ENCODE peak calls at places on chromosomes 7 and 10, in six cellular contexts. H is OCI-LY7; C is SK-N-SH; A is breast epithelium; Y is uterus; P is CD4-positive, alpha-beta T cell. J is an unnamed sample.
A peak's percentile ranks its signal among the peaks of the same experiment; 100 is the strongest.

GRCh38 chr10:69445094-69445493 is 6.2 kb upstream of the TSPAN15 start:
- DNase-seq in A (no peak), P (no peak), Y (no peak), C (no peak), H (no peak), J (no peak)

GRCh38 chr7:24821045-24821853 is 64.0 kb upstream of the GSDME start:
- DNase-seq in Y (peak; percentile 32), C (no peak), H (peak; percentile 96), P (peak; percentile 76), A (no peak), J (peak; percentile 72)

GRCh38 chr10:132292972-132293415 is 14.8 kb downstream of the STK32C start:
- DNase-seq in P (no peak), C (peak; percentile 92), H (no peak), Y (no peak), A (peak; percentile 48), J (no peak)

GRCh38 chr7:106071356-106071998 is 40.6 kb downstream of the SYPL1 start:
- DNase-seq in P (peak; percentile 37), Y (no peak), H (peak; percentile 96), A (peak; percentile 73), C (peak; percentile 49), J (no peak)

GRCh38 chr10:48577158-48577557 is 27.7 kb downstream of the ARHGAP22 start:
- DNase-seq in H (peak; percentile 84), P (no peak), A (no peak), Y (no peak), C (no peak), J (no peak)

GRCh38 chr7:123096434-123096833 is 100.9 kb upstream of the TAS2R16 start:
- DNase-seq in H (no peak), C (no peak), Y (no peak), A (no peak), P (no peak), J (no peak)

GRCh38 chr7:43538404-43538771 is 44.5 kb upstream of the STK17A start:
- DNase-seq in Y (no peak), H (no peak), A (no peak), C (no peak), P (no peak), J (no peak)

GRCh38 chr10:114758331-114758730 is 63.2 kb upstream of the FHIP2A start:
- DNase-seq in C (no peak), H (no peak), A (no peak), Y (no peak), P (no peak), J (no peak)

GRCh38 chr10:102837230-102837721 is at the start of gene CYP17A1:
- DNase-seq in A (no peak), Y (peak; percentile 55), P (no peak), C (no peak), H (no peak), J (no peak)

GRCh38 chr10:7258948-7259523 is 151.8 kb downstream of the SFMBT2 start:
- DNase-seq in A (no peak), H (peak; percentile 33), P (peak; percentile 45), Y (no peak), C (peak; percentile 41), J (peak; percentile 16)

GRCh38 chr7:31986878-31987518 is 83.2 kb downstream of the PDE1C start:
- DNase-seq in C (no peak), Y (no peak), P (no peak), A (no peak), H (no peak), J (no peak)

GRCh38 chr7:117873056-117873932 is at the start of gene CTTNBP2:
- DNase-seq in C (peak; percentile 75), A (peak; percentile 53), P (no peak), H (no peak), Y (peak; percentile 50), J (no peak)

GRCh38 chr7:101936612-101937231 is 119.3 kb downstream of the CUX1 start:
- DNase-seq in P (no peak), C (no peak), H (peak; percentile 27), Y (peak; percentile 69), A (no peak), J (no peak)

GRCh38 chr7:9822458-9823290 is 1151.0 kb upstream of the PHF14 start:
- DNase-seq in H (no peak), P (no peak), C (no peak), A (no peak), Y (no peak), J (no peak)

GRCh38 chr7:1567893-1568292 is 1.9 kb downstream of the PSMG3 start:
- DNase-seq in P (no peak), C (peak; percentile 47), A (no peak), H (no peak), Y (no peak), J (no peak)

GRCh38 chr7:157831901-157832810 is 495.4 kb downstream of the DNAJB6 start:
- DNase-seq in A (no peak), C (no peak), H (no peak), P (no peak), Y (no peak), J (no peak)

GRCh38 chr7:157837047-157837446 is 500.2 kb downstream of the DNAJB6 start:
- DNase-seq in C (no peak), Y (no peak), P (no peak), A (no peak), H (no peak), J (no peak)

GRCh38 chr7:157832866-157833607 is 496.2 kb downstream of the DNAJB6 start:
- DNase-seq in A (no peak), P (no peak), H (no peak), Y (no peak), C (no peak), J (no peak)

GRCh38 chr7:157837561-157837960 is 500.8 kb downstream of the DNAJB6 start:
- DNase-seq in P (no peak), Y (no peak), H (no peak), A (no peak), C (no peak), J (no peak)

GRCh38 chr7:157834501-157835143 is 497.8 kb downstream of the DNAJB6 start:
- DNase-seq in P (no peak), Y (no peak), H (no peak), A (no peak), C (no peak), J (no peak)
- H3K9me3 ChIP-seq in P (no peaks in the 10 kb centered on the region), Y (no peaks in the 10 kb centered on the region), H (peaks cover under 1% of the 10 kb centered on the region), A (no peaks in the 10 kb centered on the region), C (peaks cover 4% of the 10 kb centered on the region), J (no peaks in the 10 kb centered on the region)

GRCh38 chr10:43619368-43619767 is 13.1 kb downstream of the ZNF485 start:
- DNase-seq in A (no peak), P (no peak), Y (no peak), H (no peak), C (no peak), J (no peak)
- H3K9me3 ChIP-seq in A (peaks cover 12% of the 10 kb centered on the region), P (peaks cover 45% of the 10 kb centered on the region), Y (no peaks in the 10 kb centered on the region), H (peaks cover 27% of the 10 kb centered on the region), C (peaks cover 27% of the 10 kb centered on the region), J (peaks cover 14% of the 10 kb centered on the region)

GRCh38 chr7:138342990-138343389 is 117.1 kb upstream of the TRIM24 start:
- DNase-seq in A (no peak), Y (no peak), H (no peak), C (no peak), P (no peak), J (no peak)

DNA sequence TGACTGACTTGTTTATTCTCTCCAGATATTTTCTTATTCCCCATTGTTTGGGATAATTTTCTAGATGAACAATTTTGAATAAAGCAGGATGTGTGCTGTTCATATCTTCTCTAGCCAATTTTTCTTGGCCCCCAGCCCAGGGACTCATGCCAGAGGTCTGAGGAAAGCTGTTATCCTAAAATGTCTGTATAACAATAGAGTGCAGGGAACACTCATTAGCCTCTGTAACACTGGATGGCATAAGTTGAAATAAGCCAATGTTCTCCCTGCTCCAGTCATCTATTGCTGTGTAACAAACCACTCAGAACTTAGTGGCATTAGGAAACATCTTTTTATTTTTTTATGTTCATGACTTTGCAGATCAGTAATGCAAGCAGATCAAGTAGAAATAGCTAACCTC is 121.7 kb upstream of the TRIM24 start:
- DNase-seq in C (peak; percentile 13), A (peak; percentile 66), H (no peak), P (no peak), Y (peak; percentile 60), J (no peak)
- H3K9me3 ChIP-seq in C (peaks cover 3% of the 10 kb centered on the region), A (peaks cover 60% of the 10 kb centered on the region), H (no peaks in the 10 kb centered on the region), P (peaks cover 39% of the 10 kb centered on the region), Y (no peaks in the 10 kb centered on the region), J (peaks cover 3% of the 10 kb centered on the region)

GRCh38 chr7:159143780-159144755 is 599 bp downstream of the VIPR2 start:
- DNase-seq in A (no peak), Y (no peak), C (peak; percentile 71), H (no peak), P (no peak), J (no peak)
- H3K9me3 ChIP-seq in A (no peaks in the 10 kb centered on the region), Y (no peaks in the 10 kb centered on the region), C (no peaks in the 10 kb centered on the region), H (no peaks in the 10 kb centered on the region), P (no peaks in the 10 kb centered on the region), J (no peaks in the 10 kb centered on the region)

DNA sequence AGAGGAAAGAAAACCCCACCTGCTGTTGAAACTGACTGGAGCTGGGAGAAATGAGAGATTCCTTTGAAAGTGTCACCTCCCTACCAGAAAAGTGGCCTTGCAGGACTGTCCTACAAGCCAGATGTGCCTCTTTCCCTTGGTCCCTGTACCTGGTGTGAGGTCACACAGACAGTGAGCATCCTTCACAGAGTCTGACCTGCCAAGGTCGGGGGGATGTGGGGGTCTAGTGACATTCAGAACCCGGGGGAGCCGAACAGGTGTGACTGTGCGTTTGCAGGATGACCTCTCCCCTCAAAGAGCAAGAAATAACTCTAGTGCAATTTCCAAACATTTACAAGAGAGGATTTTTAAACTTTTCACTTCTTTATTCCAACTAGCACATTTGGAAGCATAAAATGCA is 93.4 kb upstream of the ZNF479 start:
- DNase-seq in Y (no peak), C (no peak), P (no peak), H (no peak), A (no peak), J (no peak)
- H3K9me3 ChIP-seq in Y (no peaks in the 10 kb centered on the region), C (no peaks in the 10 kb centered on the region), P (peaks cover 17% of the 10 kb centered on the region), H (no peaks in the 10 kb centered on the region), A (peaks cover 46% of the 10 kb centered on the region), J (peaks cover 7% of the 10 kb centered on the region)

DNA sequence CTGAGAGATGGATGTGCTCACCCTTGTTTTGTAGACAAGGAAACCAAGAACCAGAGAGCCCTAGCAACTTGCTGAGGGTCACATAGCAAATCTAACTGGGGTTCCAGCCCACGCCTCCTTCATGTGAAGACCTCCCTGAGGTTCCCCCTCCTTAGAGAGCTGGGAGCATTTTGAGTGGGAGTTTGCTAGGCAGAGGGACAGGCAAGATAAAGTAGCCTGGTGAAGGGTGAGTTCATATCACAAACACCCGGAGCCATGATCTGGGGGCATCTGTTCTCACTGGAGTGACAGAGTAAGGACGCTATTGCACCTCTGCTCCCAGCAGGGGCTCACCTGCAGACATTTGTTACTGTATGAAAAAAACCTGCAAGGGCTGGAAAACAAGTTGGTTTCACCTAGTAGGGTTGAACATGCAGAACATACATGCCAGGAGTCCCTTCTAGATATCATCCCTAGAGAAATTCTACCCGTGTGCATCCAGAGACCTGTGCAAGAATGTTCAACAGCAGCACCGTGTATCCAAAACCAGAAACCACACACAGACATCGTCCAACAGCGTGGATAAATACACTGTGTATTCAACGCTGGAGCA is 88.4 kb downstream of the CARD11 start:
- DNase-seq in C (no peak), A (no peak), P (no peak), H (no peak), Y (no peak), J (no peak)
- H3K9me3 ChIP-seq in C (no peaks in the 10 kb centered on the region), A (no peaks in the 10 kb centered on the region), P (no peaks in the 10 kb centered on the region), H (peaks cover 10% of the 10 kb centered on the region), Y (no peaks in the 10 kb centered on the region), J (no peaks in the 10 kb centered on the region)